ENCODE peak calls at places on chromosome X, in six cellular contexts. A, L, R, Q, K and U are unnamed samples.
A peak's percentile ranks its signal among the peaks of the same experiment; 100 is the strongest.

GRCh38 chrX:54288277-54288676 is 69.6 kb downstream of the WNK3 start:
- DNase-seq in L (peak; percentile 8), R (no peak), A (peak; percentile 0), Q (no peak), K (no peak), U (no peak)

GRCh38 chrX:110944323-110944761 is 148.7 kb upstream of the CHRDL1 start:
- DNase-seq in A (no peak), Q (no peak), K (peak; percentile 51), L (no peak), R (peak; percentile 49), U (no peak)

GRCh38 chrX:42673411-42673810 is 104.6 kb downstream of the PPP1R2C start:
- DNase-seq in L (peak; percentile 50), K (no peak), A (no peak), Q (no peak), R (no peak), U (no peak)

GRCh38 chrX:57906790-57907189 is 3.5 kb downstream of the ZXDA start:
- DNase-seq in K (no peak), A (peak; percentile 61), Q (no peak), R (no peak), L (peak; percentile 65), U (no peak)

GRCh38 chrX:16445166-16445752 is 204.7 kb upstream of the S100G start:
- DNase-seq in Q (peak; percentile 25), R (peak; percentile 49), L (peak; percentile 14), K (no peak), A (peak; percentile 47), U (no peak)

GRCh38 chrX:23742693-23743622 is at the start of gene ACOT9:
- DNase-seq in L (peak; percentile 97), A (peak; percentile 95), K (peak; percentile 94), R (peak; percentile 84), Q (peak; percentile 85), U (peak; percentile 51)

GRCh38 chrX:54208531-54208930 is 25.5 kb upstream of the FAM120C start:
- DNase-seq in R (no peak), A (peak; percentile 63), Q (no peak), K (no peak), L (peak; percentile 19), U (no peak)

GRCh38 chrX:115333446-115333845 is 43.9 kb downstream of the LUZP4 start:
- DNase-seq in Q (no peak), R (no peak), A (peak; percentile 7), K (no peak), L (peak; percentile 61), U (no peak)

GRCh38 chrX:63959975-63960374 is 175.0 kb upstream of the ARHGEF9 start:
- DNase-seq in R (no peak), Q (no peak), L (no peak), K (no peak), A (no peak), U (no peak)

GRCh38 chrX:41303013-41303412 is 30.9 kb upstream of the DDX3X start:
- DNase-seq in K (no peak), L (no peak), R (no peak), Q (no peak), A (no peak), U (no peak)

GRCh38 chrX:103918050-103918449 is 44.4 kb upstream of the TMSB15B start:
- DNase-seq in K (no peak), Q (no peak), R (peak; percentile 63), A (peak; percentile 68), L (peak; percentile 72), U (no peak)

GRCh38 chrX:20514358-20514757 is 247.6 kb upstream of the RPS6KA3 start:
- DNase-seq in K (no peak), A (peak; percentile 83), R (no peak), Q (no peak), L (peak; percentile 64), U (no peak)

GRCh38 chrX:45353462-45353861 is 152.8 kb upstream of the DIPK2B start:
- DNase-seq in K (no peak), A (no peak), R (no peak), L (peak; percentile 34), Q (no peak), U (no peak)

GRCh38 chrX:119475389-119476101 is 7.3 kb downstream of the SLC25A5 start:
- DNase-seq in K (no peak), A (peak; percentile 55), L (no peak), R (no peak), Q (no peak), U (no peak)

GRCh38 chrX:120604359-120604782 is 470 bp downstream of the MCTS1 start:
- DNase-seq in L (peak; percentile 74), K (no peak), Q (peak; percentile 53), A (peak; percentile 33), R (no peak), U (no peak)

GRCh38 chrX:149898554-149898953 is 17.6 kb downstream of the MAGEA8 start:
- DNase-seq in R (no peak), K (no peak), L (no peak), Q (no peak), A (no peak), U (no peak)

GRCh38 chrX:136495043-136495442 is 2.3 kb upstream of the HTATSF1 start:
- DNase-seq in R (no peak), A (no peak), L (no peak), K (no peak), Q (peak; percentile 76), U (no peak)

GRCh38 chrX:20066968-20067708 is 49.6 kb downstream of the MAP7D2 start:
- DNase-seq in R (no peak), K (no peak), Q (peak; percentile 43), L (peak; percentile 52), A (peak; percentile 70), U (no peak)

GRCh38 chrX:135086197-135086854 is 34.0 kb downstream of the ETDB start:
- DNase-seq in R (peak; percentile 23), K (no peak), A (peak; percentile 61), Q (peak; percentile 53), L (peak; percentile 75), U (no peak)

GRCh38 chrX:14729058-14729457 is 143.8 kb downstream of the FANCB start:
- DNase-seq in R (no peak), Q (no peak), L (no peak), K (no peak), A (peak; percentile 21), U (no peak)

GRCh38 chrX:149871940-149872339 is 9.0 kb upstream of the MAGEA8 start:
- DNase-seq in L (peak; percentile 2), A (no peak), R (peak; percentile 42), K (no peak), Q (peak; percentile 43), U (no peak)

GRCh38 chrX:18098704-18099103 is 122.0 kb downstream of the BEND2 start:
- DNase-seq in R (peak; percentile 17), L (no peak), K (peak; percentile 51), Q (no peak), A (no peak), U (no peak)

GRCh38 chrX:118802857-118803256 is 20.8 kb upstream of the ZCCHC12 start:
- DNase-seq in K (no peak), A (peak; percentile 35), Q (peak; percentile 48), L (peak; percentile 84), R (no peak), U (no peak)

GRCh38 chrX:40145670-40146470 is 48.1 kb upstream of the BCOR start:
- DNase-seq in L (no peak), A (no peak), Q (no peak), R (no peak), K (peak; percentile 56), U (no peak)

GRCh38 chrX:154648931-154649863 is 4.2 kb downstream of the CTAG2 start:
- DNase-seq in A (no peak), Q (no peak), L (no peak), R (no peak), K (peak; percentile 41), U (no peak)

GRCh38 chrX:103792916-103793540 is 16.4 kb downstream of the PLP1 start:
- DNase-seq in Q (no peak), R (no peak), L (peak; percentile 70), K (no peak), A (peak; percentile 80), U (no peak)

GRCh38 chrX:19670854-19671620 is 155.7 kb upstream of the MAP3K15 start:
- DNase-seq in L (peak; percentile 75), K (no peak), Q (no peak), R (peak; percentile 5), A (peak; percentile 79), U (no peak)

GRCh38 chrX:96984538-96984937 is 100.8 kb downstream of the RPA4 start:
- DNase-seq in A (peak; percentile 53), L (no peak), K (no peak), Q (no peak), R (no peak), U (no peak)

GRCh38 chrX:21493226-21493850 is 119.1 kb downstream of the CNKSR2 start:
- DNase-seq in R (no peak), Q (no peak), L (no peak), K (no peak), A (peak; percentile 47), U (no peak)

GRCh38 chrX:28988246-28988645 is 401.0 kb downstream of the IL1RAPL1 start:
- DNase-seq in L (no peak), Q (no peak), R (no peak), A (no peak), K (no peak), U (no peak)

DNA sequence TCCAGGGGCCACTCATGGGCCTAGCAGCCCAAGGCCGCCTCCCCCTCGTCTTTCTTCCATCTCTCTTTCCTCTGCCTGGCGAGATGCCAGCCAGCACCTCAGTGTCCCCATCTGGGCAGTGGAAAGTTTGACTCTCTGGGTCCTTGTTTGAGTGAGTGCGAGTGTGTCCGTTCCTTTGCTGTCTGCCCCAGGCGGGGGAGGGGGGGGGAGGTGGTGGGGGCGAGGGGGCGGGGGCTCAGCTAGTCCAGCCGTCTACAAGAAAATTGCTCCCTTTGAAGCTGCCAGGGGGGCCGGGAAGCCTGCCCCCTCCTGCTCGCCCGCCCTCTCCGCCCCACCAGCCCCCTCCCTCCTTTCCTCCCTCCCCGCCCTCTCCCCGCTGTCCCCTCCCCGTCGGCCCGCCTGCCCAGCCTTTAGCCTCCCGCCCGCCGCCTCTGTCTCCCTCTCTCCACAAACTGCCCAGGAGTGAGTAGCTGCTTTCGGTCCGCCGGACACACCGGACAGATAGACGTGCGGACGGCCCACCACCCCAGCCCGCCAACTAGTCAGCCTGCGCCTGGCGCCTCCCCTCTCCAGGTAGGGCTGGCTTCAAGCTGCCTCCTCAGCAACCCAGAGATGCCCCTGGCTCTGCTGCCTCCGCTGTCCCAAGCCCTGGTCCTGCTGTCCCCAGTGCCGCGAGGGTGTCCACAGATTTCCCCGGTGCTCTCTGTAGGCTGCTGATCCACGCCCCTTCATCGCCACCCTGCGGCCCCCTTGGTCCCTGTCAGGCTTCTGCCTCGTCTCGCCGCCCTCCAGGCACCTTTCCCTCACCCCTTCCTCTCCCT is at the start of gene BGN:
- DNase-seq in L (peak; percentile 87), R (peak; percentile 58), Q (no peak), K (peak; percentile 78), A (peak; percentile 44), U (no peak)
- TF ChIP-seq CTCF in L (peak; percentile 36), R (peak; percentile 22), Q (no peak), K (peak; percentile 47), A (peak; percentile 50), U (no peak)

GRCh38 chrX:92283298-92283697 is 504.1 kb downstream of the PCDH11X start:
- DNase-seq in Q (no peak), A (no peak), R (no peak), L (no peak), K (no peak), U (no peak)
- TF ChIP-seq CTCF in Q (no peak), A (no peak), R (no peak), L (no peak), K (no peak), U (no peak)

GRCh38 chrX:30935985-30936384 is 46.9 kb upstream of the TAB3 start:
- DNase-seq in L (peak; percentile 31), R (peak; percentile 7), A (peak; percentile 3), Q (no peak), K (no peak), U (no peak)
- TF ChIP-seq CTCF in L (peak; percentile 16), R (no peak), A (no peak), Q (no peak), K (peak; percentile 15), U (no peak)

GRCh38 chrX:30190426-30190825 is 24.9 kb upstream of the MAGEB2 start:
- DNase-seq in A (no peak), Q (no peak), K (no peak), L (no peak), R (no peak), U (no peak)

GRCh38 chrX:30196322-30196721 is 19.0 kb upstream of the MAGEB2 start:
- DNase-seq in K (no peak), Q (no peak), A (peak; percentile 9), R (no peak), L (peak; percentile 3), U (no peak)
- TF ChIP-seq CTCF in K (no peak), Q (no peak), A (peak; percentile 27), R (peak; percentile 15), L (no peak), U (no peak)